ENCODE peak calls at places on chromosome 2, in ten cellular contexts. One of them, this sample, is unnamed.

GRCh38 chr2:61535449-61535848 is 2.7 kb downstream of the XPO1 start:
- DNase-seq in BJ: no peak
- DNase-seq in sigmoid colon: no peak
- DNase-seq in SK-N-MC: no peak
- DNase-seq in stomach: no peak
- DNase-seq in osteoblast: no peak
- DNase-seq in epithelial cell of esophagus: no peak
- DNase-seq in K562: no peak
- DNase-seq in H1: no peak
- DNase-seq in bronchial epithelial cell: peak
- DNase-seq in this sample: no peak

GRCh38 chr2:43749583-43749982 is 24.3 kb upstream of the DYNC2LI1 start:
- DNase-seq in BJ: no peak
- DNase-seq in sigmoid colon: no peak
- DNase-seq in SK-N-MC: no peak
- DNase-seq in stomach: no peak
- DNase-seq in osteoblast: no peak
- DNase-seq in epithelial cell of esophagus: no peak
- DNase-seq in K562: no peak
- DNase-seq in H1: no peak
- DNase-seq in bronchial epithelial cell: no peak
- DNase-seq in this sample: no peak

GRCh38 chr2:48240912-48241311 is 289.0 kb upstream of the STON1 start:
- DNase-seq in BJ: no peak
- DNase-seq in sigmoid colon: no peak
- DNase-seq in SK-N-MC: no peak
- DNase-seq in stomach: no peak
- DNase-seq in osteoblast: no peak
- DNase-seq in epithelial cell of esophagus: no peak
- DNase-seq in K562: no peak
- DNase-seq in H1: no peak
- DNase-seq in bronchial epithelial cell: no peak
- DNase-seq in this sample: no peak

GRCh38 chr2:102141915-102142828 is at the start of gene IL1R1:
- DNase-seq in BJ: no peak
- DNase-seq in sigmoid colon: peak
- DNase-seq in SK-N-MC: no peak
- DNase-seq in stomach: peak
- DNase-seq in osteoblast: peak
- DNase-seq in epithelial cell of esophagus: peak
- DNase-seq in K562: peak
- DNase-seq in H1: no peak
- DNase-seq in bronchial epithelial cell: peak
- DNase-seq in this sample: peak

GRCh38 chr2:159076233-159076632 is 107.8 kb downstream of the TANC1 start:
- DNase-seq in BJ: no peak
- DNase-seq in sigmoid colon: no peak
- DNase-seq in SK-N-MC: no peak
- DNase-seq in stomach: no peak
- DNase-seq in osteoblast: no peak
- DNase-seq in epithelial cell of esophagus: no peak
- DNase-seq in K562: no peak
- DNase-seq in H1: no peak
- DNase-seq in bronchial epithelial cell: no peak
- DNase-seq in this sample: peak

GRCh38 chr2:121648206-121648605 is 1.1 kb downstream of the CLASP1 start:
- DNase-seq in BJ: no peak
- DNase-seq in sigmoid colon: no peak
- DNase-seq in SK-N-MC: no peak
- DNase-seq in stomach: no peak
- DNase-seq in osteoblast: no peak
- DNase-seq in epithelial cell of esophagus: no peak
- DNase-seq in K562: no peak
- DNase-seq in H1: no peak
- DNase-seq in bronchial epithelial cell: no peak
- DNase-seq in this sample: no peak

GRCh38 chr2:21837561-21837960 is 713.8 kb downstream of the TDRD15 start:
- DNase-seq in BJ: no peak
- DNase-seq in sigmoid colon: no peak
- DNase-seq in SK-N-MC: no peak
- DNase-seq in stomach: no peak
- DNase-seq in osteoblast: no peak
- DNase-seq in epithelial cell of esophagus: no peak
- DNase-seq in K562: no peak
- DNase-seq in H1: no peak
- DNase-seq in bronchial epithelial cell: no peak
- DNase-seq in this sample: no peak

GRCh38 chr2:222283634-222284033 is 15.2 kb downstream of the PAX3 start:
- DNase-seq in BJ: no peak
- DNase-seq in sigmoid colon: no peak
- DNase-seq in SK-N-MC: no peak
- DNase-seq in stomach: no peak
- DNase-seq in osteoblast: no peak
- DNase-seq in epithelial cell of esophagus: no peak
- DNase-seq in K562: peak
- DNase-seq in H1: no peak
- DNase-seq in bronchial epithelial cell: no peak
- DNase-seq in this sample: peak

GRCh38 chr2:190451561-190452176 is 43.5 kb downstream of the MFSD6 start:
- DNase-seq in BJ: no peak
- DNase-seq in sigmoid colon: no peak
- DNase-seq in SK-N-MC: no peak
- DNase-seq in stomach: no peak
- DNase-seq in osteoblast: peak
- DNase-seq in epithelial cell of esophagus: no peak
- DNase-seq in K562: no peak
- DNase-seq in H1: no peak
- DNase-seq in bronchial epithelial cell: peak
- DNase-seq in this sample: no peak

GRCh38 chr2:159921752-159922404 is 123.9 kb upstream of the CD302 start:
- DNase-seq in BJ: no peak
- DNase-seq in sigmoid colon: peak
- DNase-seq in SK-N-MC: no peak
- DNase-seq in stomach: peak
- DNase-seq in osteoblast: peak
- DNase-seq in epithelial cell of esophagus: peak
- DNase-seq in K562: peak
- DNase-seq in H1: peak
- DNase-seq in bronchial epithelial cell: peak
- DNase-seq in this sample: no peak

GRCh38 chr2:181300600-181301291 is 156.4 kb upstream of the ITGA4 start:
- DNase-seq in BJ: no peak
- DNase-seq in sigmoid colon: no peak
- DNase-seq in SK-N-MC: no peak
- DNase-seq in stomach: no peak
- DNase-seq in osteoblast: peak
- DNase-seq in epithelial cell of esophagus: no peak
- DNase-seq in K562: no peak
- DNase-seq in H1: no peak
- DNase-seq in bronchial epithelial cell: no peak
- DNase-seq in this sample: no peak

GRCh38 chr2:88350262-88350640 is 102.2 kb downstream of the FOXI3 start:
- DNase-seq in BJ: no peak
- DNase-seq in sigmoid colon: no peak
- DNase-seq in SK-N-MC: no peak
- DNase-seq in stomach: no peak
- DNase-seq in osteoblast: no peak
- DNase-seq in epithelial cell of esophagus: no peak
- DNase-seq in K562: no peak
- DNase-seq in H1: no peak
- DNase-seq in bronchial epithelial cell: no peak
- DNase-seq in this sample: no peak
- H3K4me3 ChIP-seq in BJ: no peak
- H3K4me3 ChIP-seq in sigmoid colon: peak
- H3K4me3 ChIP-seq in SK-N-MC: no peak
- H3K4me3 ChIP-seq in stomach: peak
- H3K4me3 ChIP-seq in osteoblast: no peak
- H3K4me3 ChIP-seq in epithelial cell of esophagus: no peak
- H3K4me3 ChIP-seq in K562: no peak
- H3K4me3 ChIP-seq in H1: peak
- H3K4me3 ChIP-seq in bronchial epithelial cell: no peak
- H3K4me3 ChIP-seq in this sample: no peak

GRCh38 chr2:238160206-238161129 is 1.7 kb downstream of the ERFE start:
- DNase-seq in BJ: no peak
- DNase-seq in sigmoid colon: no peak
- DNase-seq in SK-N-MC: no peak
- DNase-seq in stomach: no peak
- DNase-seq in osteoblast: peak
- DNase-seq in epithelial cell of esophagus: no peak
- DNase-seq in K562: peak
- DNase-seq in H1: peak
- DNase-seq in bronchial epithelial cell: no peak
- DNase-seq in this sample: no peak

GRCh38 chr2:238159676-238160205 is 971 bp downstream of the ERFE start:
- DNase-seq in BJ: no peak
- DNase-seq in sigmoid colon: no peak
- DNase-seq in SK-N-MC: no peak
- DNase-seq in stomach: no peak
- DNase-seq in osteoblast: peak
- DNase-seq in epithelial cell of esophagus: no peak
- DNase-seq in K562: no peak
- DNase-seq in H1: no peak
- DNase-seq in bronchial epithelial cell: no peak
- DNase-seq in this sample: no peak

GRCh38 chr2:238158018-238158806 is 558 bp upstream of the ERFE start:
- DNase-seq in BJ: no peak
- DNase-seq in sigmoid colon: no peak
- DNase-seq in SK-N-MC: no peak
- DNase-seq in stomach: no peak
- DNase-seq in osteoblast: peak
- DNase-seq in epithelial cell of esophagus: no peak
- DNase-seq in K562: no peak
- DNase-seq in H1: no peak
- DNase-seq in bronchial epithelial cell: no peak
- DNase-seq in this sample: no peak

GRCh38 chr2:238157506-238158017 is 1.2 kb upstream of the ERFE start:
- DNase-seq in BJ: no peak
- DNase-seq in sigmoid colon: no peak
- DNase-seq in SK-N-MC: no peak
- DNase-seq in stomach: no peak
- DNase-seq in osteoblast: peak
- DNase-seq in epithelial cell of esophagus: no peak
- DNase-seq in K562: no peak
- DNase-seq in H1: no peak
- DNase-seq in bronchial epithelial cell: no peak
- DNase-seq in this sample: no peak

DNA sequence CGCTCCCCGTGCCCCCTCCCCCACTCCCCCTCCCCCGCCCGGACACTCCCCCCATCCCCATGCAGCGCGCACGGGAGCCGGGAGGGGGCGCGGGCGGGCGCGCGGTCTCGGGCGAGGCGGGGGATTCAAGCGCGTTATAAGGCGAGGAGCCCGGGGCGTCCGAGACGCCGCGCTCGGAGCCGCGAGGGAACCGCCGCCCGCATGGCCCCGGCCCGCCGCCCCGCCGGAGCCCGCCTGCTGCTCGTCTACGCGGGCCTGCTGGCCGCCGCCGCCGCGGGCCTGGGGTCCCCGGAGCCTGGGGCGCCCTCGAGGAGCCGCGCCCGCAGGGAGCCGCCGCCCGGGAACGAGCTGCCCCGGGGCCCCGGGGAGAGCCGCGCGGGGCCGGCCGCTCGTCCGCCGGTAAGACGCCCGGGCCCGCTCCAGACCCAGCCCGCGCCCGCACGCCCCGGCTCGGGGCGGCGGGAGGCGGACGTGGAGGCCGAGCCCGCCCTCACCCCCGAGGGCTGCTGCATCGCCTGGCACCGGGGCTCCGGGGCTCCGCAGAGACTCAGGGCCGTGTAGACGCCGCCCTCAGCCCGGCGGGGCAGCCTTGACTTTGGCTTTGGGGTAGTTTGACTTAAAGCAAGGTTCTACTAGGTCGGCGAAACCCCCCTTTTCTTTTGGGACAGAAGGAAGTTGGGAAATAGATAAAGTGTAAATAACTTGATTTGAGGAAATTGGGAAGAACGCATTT is at the start of gene ERFE:
- DNase-seq in BJ: no peak
- DNase-seq in sigmoid colon: no peak
- DNase-seq in SK-N-MC: no peak
- DNase-seq in stomach: no peak
- DNase-seq in osteoblast: peak
- DNase-seq in epithelial cell of esophagus: peak
- DNase-seq in K562: peak
- DNase-seq in H1: no peak
- DNase-seq in bronchial epithelial cell: no peak
- DNase-seq in this sample: no peak
- H3K4me3 ChIP-seq in BJ: peak
- H3K4me3 ChIP-seq in sigmoid colon: peak
- H3K4me3 ChIP-seq in SK-N-MC: peak
- H3K4me3 ChIP-seq in stomach: peak
- H3K4me3 ChIP-seq in osteoblast: peak
- H3K4me3 ChIP-seq in epithelial cell of esophagus: peak
- H3K4me3 ChIP-seq in K562: peak
- H3K4me3 ChIP-seq in H1: peak
- H3K4me3 ChIP-seq in bronchial epithelial cell: peak
- H3K4me3 ChIP-seq in this sample: peak

DNA sequence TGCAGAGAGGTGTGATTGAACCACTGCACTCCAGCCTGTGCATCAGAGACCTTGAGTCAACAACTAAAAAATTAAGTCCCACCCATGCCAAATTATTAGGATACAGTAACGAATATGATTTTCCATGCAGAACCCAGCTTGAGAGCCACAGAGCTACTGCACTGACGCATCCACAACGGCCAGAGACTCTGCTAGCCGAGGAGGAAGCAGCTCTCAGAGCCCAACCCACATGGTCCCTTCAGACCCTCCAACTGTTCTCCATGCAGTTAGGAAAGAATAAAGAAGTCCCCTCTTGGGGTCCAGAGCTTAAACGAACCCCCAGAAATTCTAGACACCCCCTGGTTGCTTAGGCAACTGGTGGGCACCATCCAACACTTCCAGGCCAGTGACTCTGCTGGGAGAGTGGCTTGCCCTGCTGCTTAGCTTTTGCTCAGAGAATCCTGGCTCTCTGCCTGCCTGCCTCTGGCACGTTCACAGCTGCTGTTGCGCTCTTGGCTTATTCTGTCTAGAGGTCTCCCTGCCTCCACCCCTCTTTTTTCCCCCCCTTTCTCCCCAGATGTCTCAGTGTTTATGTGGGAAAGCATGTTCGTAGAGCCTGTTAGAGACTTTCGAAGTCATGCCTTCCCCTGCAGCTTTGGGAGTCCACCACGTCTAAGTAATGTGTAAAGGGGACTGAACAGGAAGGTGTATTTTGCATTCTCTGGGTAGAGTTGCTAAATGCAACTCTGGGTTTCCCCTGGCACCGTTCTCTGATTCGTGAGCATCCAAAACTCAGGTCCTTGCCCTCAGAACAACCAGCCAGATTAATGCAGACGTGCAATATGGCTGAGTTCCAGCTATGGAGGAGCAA is 26.0 kb upstream of the SP3 start:
- DNase-seq in BJ: peak
- DNase-seq in sigmoid colon: peak
- DNase-seq in SK-N-MC: no peak
- DNase-seq in stomach: peak
- DNase-seq in osteoblast: no peak
- DNase-seq in epithelial cell of esophagus: peak
- DNase-seq in K562: no peak
- DNase-seq in H1: no peak
- DNase-seq in bronchial epithelial cell: peak
- DNase-seq in this sample: peak
- H3K4me3 ChIP-seq in BJ: no peak
- H3K4me3 ChIP-seq in sigmoid colon: no peak
- H3K4me3 ChIP-seq in SK-N-MC: no peak
- H3K4me3 ChIP-seq in stomach: no peak
- H3K4me3 ChIP-seq in osteoblast: peak
- H3K4me3 ChIP-seq in epithelial cell of esophagus: no peak
- H3K4me3 ChIP-seq in K562: no peak
- H3K4me3 ChIP-seq in H1: no peak
- H3K4me3 ChIP-seq in bronchial epithelial cell: no peak
- H3K4me3 ChIP-seq in this sample: no peak

GRCh38 chr2:119157850-119158511 is 570 bp downstream of the C1QL2 start:
- DNase-seq in BJ: no peak
- DNase-seq in sigmoid colon: no peak
- DNase-seq in SK-N-MC: no peak
- DNase-seq in stomach: no peak
- DNase-seq in osteoblast: no peak
- DNase-seq in epithelial cell of esophagus: no peak
- DNase-seq in K562: no peak
- DNase-seq in H1: no peak
- DNase-seq in bronchial epithelial cell: no peak
- DNase-seq in this sample: no peak
- H3K4me3 ChIP-seq in BJ: no peak
- H3K4me3 ChIP-seq in sigmoid colon: no peak
- H3K4me3 ChIP-seq in SK-N-MC: no peak
- H3K4me3 ChIP-seq in stomach: no peak
- H3K4me3 ChIP-seq in osteoblast: no peak
- H3K4me3 ChIP-seq in epithelial cell of esophagus: no peak
- H3K4me3 ChIP-seq in K562: no peak
- H3K4me3 ChIP-seq in H1: peak
- H3K4me3 ChIP-seq in bronchial epithelial cell: no peak
- H3K4me3 ChIP-seq in this sample: no peak

This sample was measured in skeletal muscle cell.